ENCODE peak calls at places on chromosome 13, in six cellular contexts. X is nephron progenitor cell, O is heart right ventricle, F is body of pancreas, V is AG04450, H is testis. T is an unnamed sample.

GRCh38 chr13:113089693-113090414 is 15.7 kb upstream of the F7 start:
- DNase-seq in F (no peak), X (peak), H (no peak), V (no peak), O (no peak), T (no peak)

GRCh38 chr13:76823969-76824368 is 62.2 kb downstream of the KCTD12 start:
- DNase-seq in V (no peak), H (no peak), X (no peak), F (no peak), O (no peak), T (no peak)

GRCh38 chr13:50991624-50992610 is 82.3 kb downstream of the RNASEH2B start:
- DNase-seq in O (no peak), H (no peak), V (no peak), X (peak), F (no peak), T (no peak)

GRCh38 chr13:37175996-37176395 is 70.5 kb upstream of the CSNK1A1L start:
- DNase-seq in F (no peak), O (no peak), X (no peak), H (no peak), V (peak), T (no peak)

GRCh38 chr13:91346848-91347211 is 657 bp upstream of the MIR17HG start:
- DNase-seq in V (no peak), X (peak), H (no peak), O (no peak), F (peak), T (no peak)

GRCh38 chr13:31749929-31750328 is 10.6 kb downstream of the RXFP2 start:
- DNase-seq in V (peak), O (no peak), X (no peak), H (no peak), F (no peak), T (no peak)

GRCh38 chr13:75139291-75139690 is 342.7 kb downstream of the TBC1D4 start:
- DNase-seq in O (no peak), F (no peak), X (no peak), V (no peak), H (no peak), T (no peak)

GRCh38 chr13:38954844-38955243 is 35.8 kb downstream of the STOML3 start:
- DNase-seq in F (no peak), O (no peak), H (no peak), X (no peak), V (no peak), T (no peak)

GRCh38 chr13:85529216-85529590 is 270.0 kb downstream of the SLITRK6 start:
- DNase-seq in O (no peak), V (no peak), F (no peak), H (no peak), X (no peak), T (no peak)

GRCh38 chr13:62250501-62251175 is 835.0 kb upstream of the PCDH20 start:
- DNase-seq in V (no peak), O (no peak), H (no peak), X (no peak), F (no peak), T (no peak)

GRCh38 chr13:24097064-24097463 is 63.5 kb upstream of the SPATA13 start:
- DNase-seq in X (no peak), H (no peak), V (peak), O (no peak), F (no peak), T (no peak)

GRCh38 chr13:43730642-43731041 is 56.1 kb downstream of the ENOX1 start:
- DNase-seq in X (peak), H (no peak), V (peak), O (peak), F (no peak), T (no peak)

GRCh38 chr13:51349016-51349415 is 9.5 kb downstream of the SERPINE3 start:
- DNase-seq in V (no peak), H (no peak), X (no peak), F (no peak), O (no peak), T (no peak)

GRCh38 chr13:44660050-44660449 is 83.9 kb upstream of the TSC22D1 start:
- DNase-seq in V (no peak), X (no peak), O (no peak), H (no peak), F (no peak), T (no peak)

GRCh38 chr13:97359181-97360057 is 74.5 kb upstream of the RAP2A start:
- DNase-seq in H (peak), F (peak), O (no peak), V (peak), X (peak), T (no peak)

GRCh38 chr13:38384171-38384570 is 34.5 kb downstream of the UFM1 start:
- DNase-seq in O (no peak), X (no peak), H (no peak), V (no peak), F (no peak), T (no peak)

GRCh38 chr13:50589139-50589538 is 254.4 kb downstream of the DLEU7 start:
- DNase-seq in X (no peak), O (no peak), H (no peak), V (peak), F (no peak), T (no peak)

GRCh38 chr13:59318320-59318930 is 845.3 kb downstream of the DIAPH3 start:
- DNase-seq in H (peak), O (peak), X (peak), F (peak), V (peak), T (peak)

GRCh38 chr13:25848822-25849740 is 202.7 kb downstream of the SHISA2 start:
- DNase-seq in X (peak), F (no peak), H (no peak), V (no peak), O (no peak), T (no peak)

GRCh38 chr13:26186995-26187394 is 35.1 kb downstream of the RNF6 start:
- DNase-seq in X (no peak), O (no peak), F (peak), H (no peak), V (no peak), T (no peak)

GRCh38 chr13:111920932-111921705 is 145.8 kb upstream of the SOX1 start:
- DNase-seq in X (no peak), F (no peak), H (no peak), O (no peak), V (no peak), T (no peak)

GRCh38 chr13:76822691-76823267 is 63.4 kb downstream of the KCTD12 start:
- DNase-seq in X (no peak), H (no peak), O (no peak), F (no peak), V (no peak), T (no peak)

GRCh38 chr13:77494226-77494625 is 41.3 kb upstream of the SCEL start:
- DNase-seq in F (no peak), X (no peak), O (no peak), H (no peak), V (no peak), T (no peak)

GRCh38 chr13:24074687-24075086 is 85.8 kb upstream of the SPATA13 start:
- DNase-seq in O (no peak), H (no peak), F (peak), V (no peak), X (no peak), T (no peak)

GRCh38 chr13:30388401-30389283 is 33.7 kb upstream of the UBE2L5 start:
- DNase-seq in O (no peak), H (no peak), X (no peak), V (peak), F (no peak), T (no peak)

GRCh38 chr13:100508996-100509395 is 79.6 kb downstream of the GGACT start:
- DNase-seq in V (no peak), X (no peak), F (no peak), H (no peak), O (no peak), T (no peak)

GRCh38 chr13:78595819-78596700 is 7.3 kb downstream of the POU4F1 start:
- DNase-seq in O (peak), X (peak), H (peak), V (no peak), F (no peak), T (no peak)

GRCh38 chr13:31631071-31631470 is 108.3 kb upstream of the RXFP2 start:
- DNase-seq in H (no peak), V (no peak), O (no peak), F (no peak), X (no peak), T (no peak)

GRCh38 chr13:46615888-46616531 is 63.0 kb downstream of the LRCH1 start:
- DNase-seq in X (no peak), O (no peak), H (no peak), V (no peak), F (no peak), T (no peak)

GRCh38 chr13:94556016-94556415 is 39.9 kb downstream of the TGDS start:
- DNase-seq in H (no peak), F (no peak), O (no peak), X (no peak), V (no peak), T (no peak)

GRCh38 chr13:28429685-28430290 is 65.1 kb downstream of the FLT1 start:
- DNase-seq in V (no peak), X (no peak), O (no peak), F (no peak), H (no peak), T (no peak)

GRCh38 chr13:30576528-30576927 is 41.2 kb upstream of the USPL1 start:
- DNase-seq in V (no peak), F (peak), X (no peak), H (no peak), O (no peak), T (no peak)

GRCh38 chr13:110676511-110677204 is 29.3 kb downstream of the CARS2 start:
- DNase-seq in V (no peak), F (peak), O (no peak), X (no peak), H (no peak), T (no peak)

GRCh38 chr13:72698164-72698563 is 29.3 kb downstream of the MZT1 start:
- DNase-seq in H (no peak), O (no peak), V (no peak), F (no peak), X (no peak), T (no peak)

GRCh38 chr13:72693832-72694231 is 33.6 kb downstream of the MZT1 start:
- DNase-seq in X (no peak), H (no peak), F (no peak), O (no peak), V (no peak), T (no peak)

GRCh38 chr13:72694314-72694713 is 33.1 kb downstream of the MZT1 start:
- DNase-seq in X (no peak), V (no peak), O (no peak), F (no peak), H (no peak), T (no peak)

GRCh38 chr13:72692884-72693514 is 34.4 kb downstream of the MZT1 start:
- DNase-seq in V (no peak), H (no peak), X (no peak), O (no peak), F (no peak), T (no peak)

DNA sequence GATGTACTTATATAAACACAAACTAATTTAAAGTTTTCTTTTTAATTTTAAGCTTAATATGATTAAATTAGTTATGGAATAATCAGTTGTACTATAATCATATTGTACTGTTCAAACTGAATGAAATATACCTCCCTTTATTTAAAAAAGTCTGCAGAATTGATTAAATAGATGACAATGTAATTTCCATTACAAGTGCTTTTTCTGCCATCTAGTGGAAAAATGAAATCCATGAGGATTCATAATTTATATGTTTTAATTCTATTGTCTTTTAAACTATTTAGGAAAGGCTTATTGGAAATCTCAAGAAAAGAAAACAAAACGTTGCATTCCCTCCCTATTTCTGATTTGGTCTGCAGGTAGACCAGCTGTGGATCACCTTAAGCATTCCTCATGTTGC is 30.8 kb downstream of the MZT1 start:
- DNase-seq in X (no peak), F (no peak), V (no peak), O (no peak), H (no peak), T (no peak)
- TF ChIP-seq CTCF in X (no peak), F (peak), V (peak), O (peak), H (no peak), T (no peak)

GRCh38 chr13:114100446-114101320 is 31.7 kb downstream of the RASA3 start:
- DNase-seq in X (peak), V (no peak), F (peak), O (peak), H (no peak), T (peak)
- TF ChIP-seq CTCF in X (no peak), V (no peak), F (no peak), O (no peak), H (no peak), T (no peak)

DNA sequence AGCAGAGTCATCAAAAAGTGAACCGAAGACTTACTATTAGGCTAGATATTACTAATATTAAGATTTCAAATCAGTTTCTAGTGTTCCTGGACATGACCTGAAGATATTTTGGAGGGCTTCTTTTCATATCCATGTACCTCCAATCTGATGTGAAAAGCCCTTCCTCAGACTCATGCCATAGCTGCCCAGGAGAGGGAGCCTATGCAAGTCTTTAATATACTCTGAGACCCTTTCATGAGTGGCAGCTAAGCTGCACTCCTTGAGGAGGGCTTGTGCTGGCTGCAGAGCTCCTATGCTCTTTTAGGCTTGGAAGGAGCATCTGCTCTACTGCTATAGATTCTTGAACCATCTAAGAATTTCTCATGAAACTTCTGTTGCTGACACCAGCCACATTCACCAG is 715.3 kb downstream of the OLFM4 start:
- DNase-seq in F (no peak), H (no peak), O (no peak), V (no peak), X (no peak), T (no peak)
- TF ChIP-seq CTCF in F (no peak), H (no peak), O (no peak), V (no peak), X (no peak), T (no peak)

GRCh38 chr13:101942535-101943157 is 459.2 kb downstream of the FGF14 start:
- DNase-seq in H (no peak), X (no peak), O (no peak), F (no peak), V (no peak), T (no peak)

GRCh38 chr13:101941095-101941777 is 460.6 kb downstream of the FGF14 start:
- DNase-seq in V (no peak), H (no peak), F (no peak), O (no peak), X (no peak), T (no peak)

GRCh38 chr13:101945435-101945834 is 456.4 kb downstream of the FGF14 start:
- DNase-seq in X (no peak), O (no peak), H (no peak), V (no peak), F (no peak), T (no peak)

GRCh38 chr13:101939370-101939769 is 462.5 kb downstream of the FGF14 start:
- DNase-seq in H (no peak), V (no peak), O (no peak), X (no peak), F (no peak), T (no peak)

GRCh38 chr13:101942038-101942437 is 459.8 kb downstream of the FGF14 start:
- DNase-seq in F (peak), X (peak), V (no peak), H (peak), O (no peak), T (no peak)
- TF ChIP-seq CTCF in F (peak), X (peak), V (peak), H (peak), O (peak), T (no peak)

GRCh38 chr13:52711277-52711676 is 28.3 kb downstream of the CNMD start:
- DNase-seq in X (peak), F (no peak), O (no peak), H (no peak), V (no peak), T (no peak)
- TF ChIP-seq CTCF in X (no peak), F (no peak), O (no peak), H (no peak), V (no peak), T (no peak)